ENCODE peak calls at places on chromosomes 11 and 22, in six cellular contexts. One of them, this sample, is unnamed.
A peak's percentile ranks its signal among the peaks of the same experiment; 100 is the strongest.

GRCh38 chr11:94768602-94769511 is 701 bp downstream of the AMOTL1 start:
- DNase-seq in heart left ventricle: peak; percentile 61
- DNase-seq in WERI-Rb-1: peak; percentile 49
- DNase-seq in body of pancreas: peak; percentile 48
- DNase-seq in upper lobe of right lung: peak; percentile 83
- DNase-seq in mammary epithelial cell: peak; percentile 39
- DNase-seq in this sample: peak; percentile 19

GRCh38 chr22:46056169-46057041 is 79.4 kb upstream of the WNT7B start:
- DNase-seq in mammary epithelial cell: peak; percentile 61
- DNase-seq in upper lobe of right lung: peak; percentile 64
- DNase-seq in WERI-Rb-1: no peak
- DNase-seq in body of pancreas: peak; percentile 47
- DNase-seq in heart left ventricle: peak; percentile 66
- DNase-seq in this sample: no peak

GRCh38 chr11:1555713-1556153 is 16.3 kb downstream of the DUSP8 start:
- DNase-seq in heart left ventricle: no peak
- DNase-seq in mammary epithelial cell: no peak
- DNase-seq in upper lobe of right lung: no peak
- DNase-seq in WERI-Rb-1: no peak
- DNase-seq in body of pancreas: no peak
- DNase-seq in this sample: no peak

GRCh38 chr11:73297702-73298101 is 10.4 kb upstream of the ARHGEF17 start:
- DNase-seq in upper lobe of right lung: no peak
- DNase-seq in heart left ventricle: peak; percentile 9
- DNase-seq in mammary epithelial cell: no peak
- DNase-seq in body of pancreas: no peak
- DNase-seq in WERI-Rb-1: no peak
- DNase-seq in this sample: no peak

GRCh38 chr22:39139933-39140332 is 12.5 kb downstream of the CBX7 start:
- DNase-seq in body of pancreas: no peak
- DNase-seq in WERI-Rb-1: no peak
- DNase-seq in heart left ventricle: no peak
- DNase-seq in upper lobe of right lung: no peak
- DNase-seq in mammary epithelial cell: no peak
- DNase-seq in this sample: no peak

GRCh38 chr11:116871248-116871647 is 33.8 kb upstream of the APOA1 start:
- DNase-seq in mammary epithelial cell: peak; percentile 87
- DNase-seq in WERI-Rb-1: no peak
- DNase-seq in body of pancreas: no peak
- DNase-seq in upper lobe of right lung: no peak
- DNase-seq in heart left ventricle: no peak
- DNase-seq in this sample: no peak

GRCh38 chr11:705646-706438 is at the start of gene EPS8L2:
- DNase-seq in mammary epithelial cell: peak; percentile 56
- DNase-seq in heart left ventricle: no peak
- DNase-seq in WERI-Rb-1: no peak
- DNase-seq in body of pancreas: peak; percentile 79
- DNase-seq in upper lobe of right lung: peak; percentile 89
- DNase-seq in this sample: no peak

GRCh38 chr11:93444671-93445073 is 98.5 kb downstream of the SMCO4 start:
- DNase-seq in mammary epithelial cell: peak; percentile 90
- DNase-seq in body of pancreas: no peak
- DNase-seq in upper lobe of right lung: no peak
- DNase-seq in heart left ventricle: no peak
- DNase-seq in WERI-Rb-1: peak; percentile 14
- DNase-seq in this sample: no peak

GRCh38 chr11:71211631-71212030 is 40.7 kb downstream of the SHANK2 start:
- DNase-seq in upper lobe of right lung: no peak
- DNase-seq in body of pancreas: no peak
- DNase-seq in WERI-Rb-1: no peak
- DNase-seq in mammary epithelial cell: no peak
- DNase-seq in heart left ventricle: no peak
- DNase-seq in this sample: no peak

GRCh38 chr11:109405671-109406070 is 16.3 kb upstream of the C11orf87 start:
- DNase-seq in heart left ventricle: no peak
- DNase-seq in mammary epithelial cell: peak; percentile 19
- DNase-seq in upper lobe of right lung: no peak
- DNase-seq in WERI-Rb-1: no peak
- DNase-seq in body of pancreas: no peak
- DNase-seq in this sample: no peak

GRCh38 chr11:101915811-101916291 is 471 bp downstream of the ANGPTL5 start:
- DNase-seq in upper lobe of right lung: no peak
- DNase-seq in body of pancreas: no peak
- DNase-seq in mammary epithelial cell: peak; percentile 33
- DNase-seq in WERI-Rb-1: no peak
- DNase-seq in heart left ventricle: no peak
- DNase-seq in this sample: peak; percentile 67

GRCh38 chr22:28146401-28147304 is 227.6 kb upstream of the PITPNB start:
- DNase-seq in upper lobe of right lung: no peak
- DNase-seq in WERI-Rb-1: peak; percentile 18
- DNase-seq in mammary epithelial cell: no peak
- DNase-seq in heart left ventricle: no peak
- DNase-seq in body of pancreas: no peak
- DNase-seq in this sample: no peak

GRCh38 chr11:123125169-123125568 is 63.2 kb upstream of the HSPA8 start:
- DNase-seq in upper lobe of right lung: peak; percentile 70
- DNase-seq in body of pancreas: no peak
- DNase-seq in heart left ventricle: no peak
- DNase-seq in mammary epithelial cell: no peak
- DNase-seq in WERI-Rb-1: no peak
- DNase-seq in this sample: no peak

GRCh38 chr22:38733329-38734202 is 22.2 kb downstream of the SUN2 start:
- DNase-seq in mammary epithelial cell: no peak
- DNase-seq in WERI-Rb-1: peak; percentile 63
- DNase-seq in body of pancreas: peak; percentile 90
- DNase-seq in upper lobe of right lung: peak; percentile 76
- DNase-seq in heart left ventricle: peak; percentile 77
- DNase-seq in this sample: peak; percentile 55

GRCh38 chr11:59144579-59145345 is 2.1 kb downstream of the FAM111A start:
- DNase-seq in WERI-Rb-1: no peak
- DNase-seq in mammary epithelial cell: peak; percentile 94
- DNase-seq in heart left ventricle: peak; percentile 81
- DNase-seq in upper lobe of right lung: peak; percentile 85
- DNase-seq in body of pancreas: peak; percentile 77
- DNase-seq in this sample: peak; percentile 53

GRCh38 chr22:39254789-39255298 is 10.1 kb upstream of the PDGFB start:
- DNase-seq in heart left ventricle: peak; percentile 61
- DNase-seq in WERI-Rb-1: no peak
- DNase-seq in upper lobe of right lung: no peak
- DNase-seq in body of pancreas: no peak
- DNase-seq in mammary epithelial cell: peak; percentile 74
- DNase-seq in this sample: no peak

GRCh38 chr11:69744435-69744834 is 30.7 kb downstream of the FGF4 start:
- DNase-seq in heart left ventricle: no peak
- DNase-seq in body of pancreas: no peak
- DNase-seq in mammary epithelial cell: no peak
- DNase-seq in WERI-Rb-1: no peak
- DNase-seq in upper lobe of right lung: no peak
- DNase-seq in this sample: no peak

GRCh38 chr22:45882881-45883810 is 93.8 kb downstream of the WNT7B start:
- DNase-seq in mammary epithelial cell: peak; percentile 9
- DNase-seq in upper lobe of right lung: peak; percentile 59
- DNase-seq in heart left ventricle: peak; percentile 4
- DNase-seq in WERI-Rb-1: peak; percentile 7
- DNase-seq in body of pancreas: no peak
- DNase-seq in this sample: no peak

GRCh38 chr11:32090774-32091370 is at the start of gene RCN1:
- DNase-seq in WERI-Rb-1: peak; percentile 83
- DNase-seq in mammary epithelial cell: peak; percentile 35
- DNase-seq in heart left ventricle: peak; percentile 78
- DNase-seq in upper lobe of right lung: peak; percentile 85
- DNase-seq in body of pancreas: peak; percentile 52
- DNase-seq in this sample: peak; percentile 23

GRCh38 chr11:72519220-72519881 is 85.0 kb upstream of the CLPB start:
- DNase-seq in WERI-Rb-1: peak; percentile 54
- DNase-seq in heart left ventricle: no peak
- DNase-seq in body of pancreas: no peak
- DNase-seq in upper lobe of right lung: no peak
- DNase-seq in mammary epithelial cell: no peak
- DNase-seq in this sample: no peak

GRCh38 chr11:129061466-129062194 is 119.0 kb upstream of the TP53AIP1 start:
- DNase-seq in WERI-Rb-1: no peak
- DNase-seq in upper lobe of right lung: no peak
- DNase-seq in heart left ventricle: no peak
- DNase-seq in mammary epithelial cell: peak; percentile 88
- DNase-seq in body of pancreas: no peak
- DNase-seq in this sample: no peak

GRCh38 chr11:69078508-69078907 is 29.8 kb downstream of the TPCN2 start:
- DNase-seq in body of pancreas: no peak
- DNase-seq in WERI-Rb-1: no peak
- DNase-seq in heart left ventricle: no peak
- DNase-seq in upper lobe of right lung: no peak
- DNase-seq in mammary epithelial cell: no peak
- DNase-seq in this sample: no peak

GRCh38 chr11:84825140-84825539 is 802.0 kb downstream of the DLG2 start:
- DNase-seq in body of pancreas: no peak
- DNase-seq in upper lobe of right lung: no peak
- DNase-seq in heart left ventricle: no peak
- DNase-seq in mammary epithelial cell: no peak
- DNase-seq in WERI-Rb-1: no peak
- DNase-seq in this sample: no peak

GRCh38 chr11:66283461-66284105 is 5.4 kb downstream of the YIF1A start:
- DNase-seq in body of pancreas: no peak
- DNase-seq in heart left ventricle: peak; percentile 19
- DNase-seq in WERI-Rb-1: no peak
- DNase-seq in upper lobe of right lung: no peak
- DNase-seq in mammary epithelial cell: no peak
- DNase-seq in this sample: no peak

GRCh38 chr11:66281776-66282467 is 3.9 kb downstream of the CNIH2 start:
- DNase-seq in upper lobe of right lung: no peak
- DNase-seq in body of pancreas: no peak
- DNase-seq in heart left ventricle: no peak
- DNase-seq in mammary epithelial cell: no peak
- DNase-seq in WERI-Rb-1: no peak
- DNase-seq in this sample: no peak

GRCh38 chr11:66284526-66285078 is 4.3 kb downstream of the YIF1A start:
- DNase-seq in WERI-Rb-1: no peak
- DNase-seq in heart left ventricle: peak; percentile 21
- DNase-seq in mammary epithelial cell: no peak
- DNase-seq in upper lobe of right lung: no peak
- DNase-seq in body of pancreas: no peak
- DNase-seq in this sample: no peak

GRCh38 chr11:66281001-66281400 is 3.0 kb downstream of the CNIH2 start:
- DNase-seq in mammary epithelial cell: no peak
- DNase-seq in upper lobe of right lung: no peak
- DNase-seq in body of pancreas: no peak
- DNase-seq in WERI-Rb-1: no peak
- DNase-seq in heart left ventricle: no peak
- DNase-seq in this sample: no peak

DNA sequence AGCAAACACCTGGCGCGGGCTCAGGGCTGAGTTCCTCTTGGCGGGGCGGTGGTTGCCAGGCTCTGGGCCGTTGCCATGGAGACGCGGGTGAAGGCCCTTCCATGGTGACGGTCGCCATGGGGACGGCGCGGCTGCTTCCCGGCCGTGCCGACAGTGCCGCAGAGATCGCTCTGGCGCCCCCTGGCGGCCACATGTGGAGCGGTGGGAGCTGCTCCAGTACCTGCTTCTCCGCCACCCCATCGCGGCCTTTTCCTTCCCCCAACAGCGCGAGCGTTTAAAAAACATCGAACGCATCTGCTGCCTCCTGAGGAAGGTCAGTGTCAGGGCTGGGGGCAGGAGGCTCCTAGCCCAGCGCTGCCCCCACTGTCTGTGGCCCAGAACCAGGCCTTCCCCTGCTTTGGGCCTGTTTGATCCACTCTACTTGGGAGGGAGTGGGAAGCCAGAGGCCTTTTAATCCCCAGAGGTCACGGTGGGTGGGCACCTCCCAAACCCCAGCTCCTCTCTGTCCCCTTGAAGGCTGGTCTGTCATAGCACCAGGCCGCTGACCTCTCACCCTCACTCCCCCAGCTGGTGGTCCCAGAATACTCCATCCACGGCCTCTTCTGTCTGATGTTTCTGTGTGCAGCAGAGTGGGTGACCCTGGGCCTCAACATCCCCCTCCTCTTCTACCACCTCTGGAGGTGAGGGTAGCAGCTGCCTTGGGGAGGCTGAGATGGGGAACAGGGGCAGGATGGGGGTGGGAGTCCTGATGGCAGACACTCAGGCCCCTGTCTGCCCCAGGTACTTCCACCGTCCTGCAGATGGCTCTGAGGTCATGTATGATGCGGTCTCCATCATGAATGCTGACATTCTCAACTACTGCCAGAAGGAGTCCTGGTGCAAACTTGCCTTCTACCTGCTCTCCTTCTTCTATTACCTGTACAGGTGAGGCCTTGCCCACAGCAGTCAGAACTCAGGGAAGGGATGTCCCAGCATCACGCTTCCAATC is 4.8 kb downstream of the CNIH2 start:
- DNase-seq in body of pancreas: peak; percentile 100
- DNase-seq in WERI-Rb-1: peak; percentile 98
- DNase-seq in upper lobe of right lung: peak; percentile 99
- DNase-seq in heart left ventricle: peak; percentile 99
- DNase-seq in mammary epithelial cell: peak; percentile 85
- DNase-seq in this sample: peak; percentile 96
- TF ChIP-seq CTCF in body of pancreas: peak; percentile 98
- TF ChIP-seq CTCF in WERI-Rb-1: peak; percentile 97
- TF ChIP-seq CTCF in upper lobe of right lung: peak; percentile 98
- TF ChIP-seq CTCF in heart left ventricle: peak; percentile 99
- TF ChIP-seq CTCF in mammary epithelial cell: peak; percentile 93
- TF ChIP-seq CTCF in this sample: peak; percentile 99

GRCh38 chr11:33884035-33884434 is 7.8 kb downstream of the LMO2 start:
- DNase-seq in WERI-Rb-1: no peak
- DNase-seq in mammary epithelial cell: no peak
- DNase-seq in upper lobe of right lung: no peak
- DNase-seq in heart left ventricle: no peak
- DNase-seq in body of pancreas: no peak
- DNase-seq in this sample: no peak
- H3K4me3 ChIP-seq in WERI-Rb-1: no peak overlapping the region
- H3K4me3 ChIP-seq in mammary epithelial cell: no peak overlapping the region
- H3K4me3 ChIP-seq in upper lobe of right lung: no peak overlapping the region
- H3K4me3 ChIP-seq in heart left ventricle: no peak overlapping the region
- H3K4me3 ChIP-seq in body of pancreas: no peak overlapping the region
- H3K4me3 ChIP-seq in this sample: no peak overlapping the region

DNA sequence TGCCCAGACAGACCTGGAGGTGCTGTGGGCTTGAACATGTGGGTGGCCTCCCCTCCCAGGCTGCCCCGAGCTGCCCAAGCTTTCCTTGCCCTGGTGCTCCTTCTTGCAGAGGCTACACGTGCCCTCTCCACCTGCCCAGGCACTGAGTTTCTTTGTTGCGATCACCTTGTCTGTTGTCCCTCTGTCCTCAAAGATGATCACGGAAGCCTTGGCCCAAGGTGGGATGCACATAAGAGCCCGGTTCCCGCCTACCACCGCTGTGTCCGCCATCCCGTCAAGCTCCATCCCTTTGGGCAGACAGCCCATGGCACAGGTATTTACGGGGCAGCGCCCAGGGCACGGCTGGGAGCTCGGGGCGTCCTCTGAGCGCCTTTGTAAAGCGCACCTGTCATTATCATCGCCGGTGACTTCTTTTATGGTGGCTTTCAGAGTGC is 67.5 kb downstream of the MED15 start:
- DNase-seq in heart left ventricle: no peak
- DNase-seq in body of pancreas: peak; percentile 8
- DNase-seq in WERI-Rb-1: no peak
- DNase-seq in mammary epithelial cell: no peak
- DNase-seq in upper lobe of right lung: peak; percentile 40
- DNase-seq in this sample: no peak
- H3K27ac ChIP-seq in heart left ventricle: no peak overlapping the region
- H3K27ac ChIP-seq in body of pancreas: no peak overlapping the region
- H3K27ac ChIP-seq in WERI-Rb-1: no peak overlapping the region
- H3K27ac ChIP-seq in mammary epithelial cell: no peak overlapping the region
- H3K27ac ChIP-seq in upper lobe of right lung: no peak overlapping the region
- H3K27ac ChIP-seq in this sample: no peak overlapping the region

GRCh38 chr11:19323502-19323901 is 82.8 kb upstream of the E2F8 start:
- DNase-seq in heart left ventricle: no peak
- DNase-seq in mammary epithelial cell: no peak
- DNase-seq in upper lobe of right lung: no peak
- DNase-seq in WERI-Rb-1: no peak
- DNase-seq in body of pancreas: no peak
- DNase-seq in this sample: no peak
- TF ChIP-seq CTCF in heart left ventricle: no peak
- TF ChIP-seq CTCF in mammary epithelial cell: peak; percentile 32
- TF ChIP-seq CTCF in upper lobe of right lung: no peak
- TF ChIP-seq CTCF in WERI-Rb-1: no peak
- TF ChIP-seq CTCF in body of pancreas: peak; percentile 16
- TF ChIP-seq CTCF in this sample: no peak

This sample was measured in tibial nerve.